ENCODE peak calls at places on chromosome 17, in six cellular contexts. One of them, this sample, is unnamed.

GRCh38 chr17:36647598-36647997 is 46.2 kb downstream of the MRM1 start:
- DNase-seq in WTC11: peak
- DNase-seq in A549: no peak
- DNase-seq in choroid plexus epithelial cell: no peak
- DNase-seq in adrenal gland: no peak
- DNase-seq in fibroblast of the aortic adventitia: no peak
- DNase-seq in this sample: no peak

GRCh38 chr17:3915642-3916012 is 638 bp downstream of the P2RX1 start:
- DNase-seq in adrenal gland: no peak
- DNase-seq in A549: no peak
- DNase-seq in choroid plexus epithelial cell: no peak
- DNase-seq in WTC11: no peak
- DNase-seq in fibroblast of the aortic adventitia: no peak
- DNase-seq in this sample: no peak

GRCh38 chr17:44416558-44417289 is 27.3 kb upstream of the ITGA2B start:
- DNase-seq in A549: no peak
- DNase-seq in fibroblast of the aortic adventitia: peak
- DNase-seq in choroid plexus epithelial cell: no peak
- DNase-seq in adrenal gland: no peak
- DNase-seq in WTC11: no peak
- DNase-seq in this sample: no peak

GRCh38 chr17:21250719-21251305 is 2.4 kb downstream of the NATD1 start:
- DNase-seq in A549: no peak
- DNase-seq in choroid plexus epithelial cell: no peak
- DNase-seq in adrenal gland: no peak
- DNase-seq in fibroblast of the aortic adventitia: peak
- DNase-seq in WTC11: no peak
- DNase-seq in this sample: no peak

GRCh38 chr17:8629371-8630226 is 926 bp downstream of the MYH10 start:
- DNase-seq in adrenal gland: peak
- DNase-seq in fibroblast of the aortic adventitia: no peak
- DNase-seq in choroid plexus epithelial cell: no peak
- DNase-seq in A549: peak
- DNase-seq in WTC11: peak
- DNase-seq in this sample: peak

GRCh38 chr17:17366941-17367885 is 64.0 kb downstream of the NT5M start:
- DNase-seq in adrenal gland: no peak
- DNase-seq in choroid plexus epithelial cell: no peak
- DNase-seq in WTC11: no peak
- DNase-seq in fibroblast of the aortic adventitia: no peak
- DNase-seq in A549: no peak
- DNase-seq in this sample: no peak

GRCh38 chr17:80047176-80047575 is 10.7 kb downstream of the CCDC40 start:
- DNase-seq in adrenal gland: no peak
- DNase-seq in fibroblast of the aortic adventitia: no peak
- DNase-seq in choroid plexus epithelial cell: no peak
- DNase-seq in WTC11: no peak
- DNase-seq in A549: no peak
- DNase-seq in this sample: no peak

GRCh38 chr17:6567528-6568185 is 11.3 kb upstream of the PITPNM3 start:
- DNase-seq in fibroblast of the aortic adventitia: peak
- DNase-seq in choroid plexus epithelial cell: no peak
- DNase-seq in WTC11: no peak
- DNase-seq in adrenal gland: peak
- DNase-seq in A549: no peak
- DNase-seq in this sample: no peak

GRCh38 chr17:77106874-77107358 is 33.9 kb upstream of the SEC14L1 start:
- DNase-seq in adrenal gland: no peak
- DNase-seq in choroid plexus epithelial cell: no peak
- DNase-seq in WTC11: no peak
- DNase-seq in A549: no peak
- DNase-seq in fibroblast of the aortic adventitia: no peak
- DNase-seq in this sample: no peak

GRCh38 chr17:55348749-55349354 is 72.8 kb downstream of the MMD start:
- DNase-seq in adrenal gland: peak
- DNase-seq in WTC11: peak
- DNase-seq in fibroblast of the aortic adventitia: peak
- DNase-seq in A549: peak
- DNase-seq in choroid plexus epithelial cell: peak
- DNase-seq in this sample: peak

GRCh38 chr17:63688396-63689020 is 11.4 kb downstream of the LIMD2 start:
- DNase-seq in adrenal gland: no peak
- DNase-seq in choroid plexus epithelial cell: no peak
- DNase-seq in WTC11: no peak
- DNase-seq in A549: no peak
- DNase-seq in fibroblast of the aortic adventitia: no peak
- DNase-seq in this sample: no peak

GRCh38 chr17:44956998-44957981 is 9.7 kb upstream of the KIF18B start:
- DNase-seq in WTC11: no peak
- DNase-seq in A549: no peak
- DNase-seq in fibroblast of the aortic adventitia: no peak
- DNase-seq in adrenal gland: no peak
- DNase-seq in choroid plexus epithelial cell: no peak
- DNase-seq in this sample: no peak

GRCh38 chr17:16948587-16949376 is 23.1 kb downstream of the TNFRSF13B start:
- DNase-seq in choroid plexus epithelial cell: no peak
- DNase-seq in adrenal gland: no peak
- DNase-seq in fibroblast of the aortic adventitia: no peak
- DNase-seq in WTC11: peak
- DNase-seq in A549: no peak
- DNase-seq in this sample: no peak

GRCh38 chr17:78818932-78819331 is 21.7 kb downstream of the USP36 start:
- DNase-seq in fibroblast of the aortic adventitia: no peak
- DNase-seq in WTC11: no peak
- DNase-seq in choroid plexus epithelial cell: no peak
- DNase-seq in A549: no peak
- DNase-seq in adrenal gland: peak
- DNase-seq in this sample: peak

GRCh38 chr17:39132192-39132600 is 19.2 kb downstream of the PLXDC1 start:
- DNase-seq in adrenal gland: peak
- DNase-seq in fibroblast of the aortic adventitia: peak
- DNase-seq in A549: peak
- DNase-seq in choroid plexus epithelial cell: peak
- DNase-seq in WTC11: no peak
- DNase-seq in this sample: peak

GRCh38 chr17:28982191-28982793 is 23.5 kb downstream of the SEZ6 start:
- DNase-seq in choroid plexus epithelial cell: peak
- DNase-seq in adrenal gland: peak
- DNase-seq in A549: no peak
- DNase-seq in fibroblast of the aortic adventitia: no peak
- DNase-seq in WTC11: no peak
- DNase-seq in this sample: peak

GRCh38 chr17:181213-182163 is at the start of gene DOC2B:
- DNase-seq in WTC11: peak
- DNase-seq in choroid plexus epithelial cell: peak
- DNase-seq in adrenal gland: peak
- DNase-seq in A549: no peak
- DNase-seq in fibroblast of the aortic adventitia: peak
- DNase-seq in this sample: peak

GRCh38 chr17:1628856-1629646 is 417 bp upstream of the SLC43A2 start:
- DNase-seq in adrenal gland: peak
- DNase-seq in choroid plexus epithelial cell: peak
- DNase-seq in A549: peak
- DNase-seq in WTC11: peak
- DNase-seq in fibroblast of the aortic adventitia: peak
- DNase-seq in this sample: peak

GRCh38 chr17:42405963-42406495 is 17.0 kb downstream of the CAVIN1 start:
- DNase-seq in fibroblast of the aortic adventitia: peak
- DNase-seq in A549: peak
- DNase-seq in adrenal gland: peak
- DNase-seq in WTC11: peak
- DNase-seq in choroid plexus epithelial cell: peak
- DNase-seq in this sample: peak

GRCh38 chr17:81420769-81421462 is 25.7 kb downstream of the BAHCC1 start:
- DNase-seq in adrenal gland: peak
- DNase-seq in choroid plexus epithelial cell: peak
- DNase-seq in fibroblast of the aortic adventitia: peak
- DNase-seq in A549: no peak
- DNase-seq in WTC11: no peak
- DNase-seq in this sample: peak

DNA sequence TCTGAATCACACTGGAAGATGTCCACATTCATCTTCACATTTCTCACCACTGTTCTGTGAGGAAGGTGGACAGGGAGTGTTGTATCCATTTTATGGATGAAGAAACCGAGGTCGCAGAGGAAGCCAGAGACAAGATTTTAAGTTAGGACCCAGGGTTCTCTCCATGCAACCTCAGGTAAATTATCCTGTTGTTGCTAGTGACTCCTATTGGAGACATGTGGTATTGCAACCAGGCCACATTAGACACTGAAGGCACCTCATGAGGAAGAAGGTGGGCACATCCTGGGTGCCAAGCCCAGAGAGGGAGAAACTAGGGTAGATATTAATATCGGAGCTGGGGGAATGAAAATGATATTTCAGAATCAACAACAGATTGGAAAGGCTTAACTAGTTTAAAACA is 8.5 kb upstream of the WNT9B start:
- DNase-seq in choroid plexus epithelial cell: no peak
- DNase-seq in A549: peak
- DNase-seq in fibroblast of the aortic adventitia: no peak
- DNase-seq in adrenal gland: no peak
- DNase-seq in WTC11: no peak
- DNase-seq in this sample: no peak
- TF ChIP-seq CTCF in choroid plexus epithelial cell: peak
- TF ChIP-seq CTCF in A549: peak
- TF ChIP-seq CTCF in fibroblast of the aortic adventitia: peak
- TF ChIP-seq CTCF in adrenal gland: no peak
- TF ChIP-seq CTCF in WTC11: peak
- TF ChIP-seq CTCF in this sample: peak

GRCh38 chr17:73643846-73644144 is 450 bp downstream of the SDK2 start:
- DNase-seq in adrenal gland: no peak
- DNase-seq in WTC11: no peak
- DNase-seq in fibroblast of the aortic adventitia: no peak
- DNase-seq in choroid plexus epithelial cell: no peak
- DNase-seq in A549: no peak
- DNase-seq in this sample: no peak

GRCh38 chr17:73646409-73647305 is 2.4 kb upstream of the SDK2 start:
- DNase-seq in fibroblast of the aortic adventitia: no peak
- DNase-seq in adrenal gland: no peak
- DNase-seq in choroid plexus epithelial cell: peak
- DNase-seq in A549: peak
- DNase-seq in WTC11: peak
- DNase-seq in this sample: no peak

GRCh38 chr17:73643012-73643845 is 1.0 kb downstream of the SDK2 start:
- DNase-seq in choroid plexus epithelial cell: no peak
- DNase-seq in A549: peak
- DNase-seq in adrenal gland: no peak
- DNase-seq in fibroblast of the aortic adventitia: no peak
- DNase-seq in WTC11: peak
- DNase-seq in this sample: no peak

GRCh38 chr17:73644145-73645049 is at the start of gene SDK2:
- DNase-seq in A549: peak
- DNase-seq in fibroblast of the aortic adventitia: no peak
- DNase-seq in choroid plexus epithelial cell: no peak
- DNase-seq in adrenal gland: no peak
- DNase-seq in WTC11: no peak
- DNase-seq in this sample: no peak

DNA sequence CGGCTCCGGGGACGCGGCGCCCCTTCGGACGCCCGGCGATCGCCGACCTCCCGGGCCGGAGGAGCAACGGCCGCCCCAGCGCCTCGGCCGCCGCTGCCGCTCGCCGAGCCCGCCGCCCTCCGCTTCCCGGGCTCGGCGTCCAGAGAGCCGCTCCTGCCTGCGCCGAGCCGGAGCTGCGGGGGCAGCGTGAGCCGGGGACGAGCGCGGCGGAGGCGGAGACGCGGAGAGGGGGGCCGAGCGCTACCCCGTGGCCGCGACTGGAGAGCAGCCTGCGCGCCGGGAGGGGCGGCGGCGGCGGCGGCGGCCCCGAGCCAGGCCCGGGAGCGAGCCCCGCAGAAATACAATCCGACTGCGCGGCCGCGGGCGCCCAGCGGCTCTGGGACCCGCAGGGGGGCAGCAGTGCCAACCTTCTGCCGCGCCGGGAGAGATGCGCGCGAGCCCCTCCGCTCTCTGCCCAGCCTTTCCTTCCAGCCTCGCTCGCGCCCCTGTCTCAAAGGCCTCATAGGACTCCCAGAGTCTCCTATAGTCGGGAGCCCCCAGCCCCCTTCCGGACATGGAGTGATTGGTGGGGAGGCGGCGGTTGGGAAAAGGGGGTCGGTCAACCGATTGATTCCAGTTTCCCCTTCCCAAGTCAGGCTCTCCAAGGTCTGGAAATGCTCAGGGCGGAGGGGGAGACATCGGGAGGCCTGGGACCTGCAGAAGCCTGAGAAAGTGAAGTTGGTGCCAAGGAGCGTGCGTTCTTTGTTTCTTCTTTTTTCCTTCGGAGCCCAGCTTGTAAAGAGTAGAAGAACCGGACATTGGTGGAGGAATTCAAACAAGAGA is 1.0 kb upstream of the SDK2 start:
- DNase-seq in A549: peak
- DNase-seq in choroid plexus epithelial cell: peak
- DNase-seq in fibroblast of the aortic adventitia: no peak
- DNase-seq in adrenal gland: no peak
- DNase-seq in WTC11: peak
- DNase-seq in this sample: no peak
- TF ChIP-seq CTCF in A549: peak
- TF ChIP-seq CTCF in choroid plexus epithelial cell: no peak
- TF ChIP-seq CTCF in fibroblast of the aortic adventitia: no peak
- TF ChIP-seq CTCF in adrenal gland: no peak
- TF ChIP-seq CTCF in WTC11: no peak
- TF ChIP-seq CTCF in this sample: no peak

GRCh38 chr17:58591455-58591854 is 77.0 kb upstream of the MTMR4 start:
- DNase-seq in adrenal gland: no peak
- DNase-seq in WTC11: no peak
- DNase-seq in fibroblast of the aortic adventitia: no peak
- DNase-seq in A549: no peak
- DNase-seq in choroid plexus epithelial cell: peak
- DNase-seq in this sample: no peak
- TF ChIP-seq CTCF in adrenal gland: no peak
- TF ChIP-seq CTCF in WTC11: peak
- TF ChIP-seq CTCF in fibroblast of the aortic adventitia: peak
- TF ChIP-seq CTCF in A549: no peak
- TF ChIP-seq CTCF in choroid plexus epithelial cell: no peak
- TF ChIP-seq CTCF in this sample: peak

GRCh38 chr17:48985436-48986245 is 11.5 kb upstream of the IGF2BP1 start:
- DNase-seq in fibroblast of the aortic adventitia: no peak
- DNase-seq in WTC11: no peak
- DNase-seq in choroid plexus epithelial cell: no peak
- DNase-seq in A549: no peak
- DNase-seq in adrenal gland: no peak
- DNase-seq in this sample: no peak

DNA sequence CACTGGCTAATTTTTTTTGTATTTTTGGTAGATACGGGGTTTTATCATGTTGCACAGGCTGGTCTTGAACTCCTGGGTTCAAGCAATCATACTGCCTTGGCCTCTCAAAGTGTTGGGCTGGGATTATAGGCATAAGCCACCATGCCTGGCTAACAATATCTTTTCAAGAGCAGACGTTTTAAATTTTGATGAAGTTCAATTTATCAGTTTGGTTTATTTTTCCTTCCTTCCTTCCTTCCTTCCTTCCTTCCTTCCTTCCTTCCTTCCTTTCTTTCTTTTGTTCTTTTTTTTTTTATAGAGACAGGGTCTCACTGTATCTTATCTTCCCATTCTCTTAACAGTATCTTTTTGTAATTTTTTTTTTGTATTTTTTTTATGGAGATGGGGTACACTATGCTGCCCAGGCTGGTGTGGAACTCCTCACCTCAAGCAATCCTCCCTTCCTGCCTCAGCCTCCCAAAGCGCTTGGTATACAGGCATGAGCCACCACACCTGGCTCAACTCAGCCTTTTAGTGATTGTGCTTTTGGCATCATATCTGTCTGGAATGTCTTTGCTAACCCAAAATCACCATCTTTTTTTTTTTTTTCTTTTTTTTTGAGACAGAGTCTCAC is 13.6 kb upstream of the GIP start:
- DNase-seq in choroid plexus epithelial cell: no peak
- DNase-seq in WTC11: no peak
- DNase-seq in A549: no peak
- DNase-seq in fibroblast of the aortic adventitia: no peak
- DNase-seq in adrenal gland: no peak
- DNase-seq in this sample: no peak
- TF ChIP-seq CTCF in choroid plexus epithelial cell: no peak
- TF ChIP-seq CTCF in WTC11: no peak
- TF ChIP-seq CTCF in A549: no peak
- TF ChIP-seq CTCF in fibroblast of the aortic adventitia: no peak
- TF ChIP-seq CTCF in adrenal gland: no peak
- TF ChIP-seq CTCF in this sample: no peak